ENCODE peak calls at places on chromosomes 6 and 20, in seven cellular contexts. X is RWPE2, R is sigmoid colon, F is HFF-Myc, A is neural progenitor cell, H is cardiac muscle cell, Z is thoracic aorta. V is an unnamed sample.

GRCh38 chr6:132780770-132781371 is 17.6 kb downstream of the SLC18B1 start:
- DNase-seq in X (no peak), R (no peak), F (no peak), A (peak), H (peak), Z (no peak), V (no peak)

GRCh38 chr6:143325379-143326140 is 124.9 kb downstream of the ADAT2 start:
- DNase-seq in X (no peak), R (no peak), F (no peak), A (no peak), H (peak), Z (no peak), V (no peak)

GRCh38 chr20:11540558-11540957 is 377.1 kb upstream of the BTBD3 start:
- DNase-seq in X (no peak), R (no peak), F (no peak), A (no peak), H (no peak), Z (no peak), V (no peak)

GRCh38 chr20:9363673-9364072 is 150.7 kb upstream of the LAMP5 start:
- DNase-seq in X (no peak), R (no peak), F (no peak), A (no peak), H (no peak), Z (no peak), V (no peak)

GRCh38 chr6:11142296-11143027 is 30.9 kb upstream of the ERVFRD-1 start:
- DNase-seq in X (no peak), R (no peak), F (no peak), A (no peak), H (no peak), Z (no peak), V (no peak)

GRCh38 chr6:158621694-158622544 is 22.6 kb downstream of the DYNLT1 start:
- DNase-seq in X (peak), R (peak), F (no peak), A (no peak), H (no peak), Z (no peak), V (no peak)

GRCh38 chr6:113464959-113465358 is 392.2 kb upstream of the MARCKS start:
- DNase-seq in X (no peak), R (no peak), F (peak), A (no peak), H (peak), Z (peak), V (no peak)

GRCh38 chr6:122578961-122579360 is 31.2 kb upstream of the PKIB start:
- DNase-seq in X (no peak), R (no peak), F (no peak), A (no peak), H (no peak), Z (no peak), V (no peak)

GRCh38 chr20:40943591-40943990 is 85.0 kb upstream of the TOP1 start:
- DNase-seq in X (no peak), R (peak), F (no peak), A (no peak), H (no peak), Z (no peak), V (no peak)

GRCh38 chr6:63504777-63505384 is 67.4 kb upstream of the LOC128125822 start:
- DNase-seq in X (no peak), R (no peak), F (no peak), A (no peak), H (no peak), Z (no peak), V (no peak)

GRCh38 chr6:124487778-124488431 is 474.3 kb upstream of the RNF217 start:
- DNase-seq in X (no peak), R (no peak), F (peak), A (no peak), H (peak), Z (no peak), V (no peak)

GRCh38 chr6:32449088-32449736 is 9.5 kb downstream of the HLA-DRA start:
- DNase-seq in X (no peak), R (no peak), F (no peak), A (no peak), H (no peak), Z (no peak), V (no peak)

GRCh38 chr6:152669894-152670293 is 27.8 kb upstream of the MYCT1 start:
- DNase-seq in X (no peak), R (no peak), F (peak), A (peak), H (peak), Z (no peak), V (no peak)

GRCh38 chr6:44481056-44481455 is 93.5 kb downstream of the CDC5L start:
- DNase-seq in X (no peak), R (no peak), F (no peak), A (no peak), H (no peak), Z (no peak), V (no peak)

GRCh38 chr6:25960689-25961088 is 1.9 kb upstream of the TRIM38 start:
- DNase-seq in X (no peak), R (no peak), F (no peak), A (no peak), H (no peak), Z (no peak), V (no peak)

GRCh38 chr6:8905647-8906231 is 470.4 kb upstream of the SLC35B3 start:
- DNase-seq in X (no peak), R (no peak), F (no peak), A (no peak), H (no peak), Z (no peak), V (no peak)

GRCh38 chr20:49636447-49636846 is 68.5 kb upstream of the PTGIS start:
- DNase-seq in X (no peak), R (peak), F (no peak), A (no peak), H (no peak), Z (no peak), V (no peak)

GRCh38 chr6:113450061-113450465 is 407.1 kb upstream of the MARCKS start:
- DNase-seq in X (no peak), R (no peak), F (no peak), A (no peak), H (no peak), Z (no peak), V (no peak)

GRCh38 chr6:154806804-154807203 is 73.6 kb downstream of the SCAF8 start:
- DNase-seq in X (no peak), R (no peak), F (no peak), A (no peak), H (no peak), Z (no peak), V (no peak)

GRCh38 chr6:13402711-13403110 is 74.4 kb upstream of the TBC1D7 start:
- DNase-seq in X (no peak), R (no peak), F (no peak), A (no peak), H (no peak), Z (no peak), V (no peak)

GRCh38 chr6:30122515-30122914 is 9.6 kb upstream of the TRIM31 start:
- DNase-seq in X (no peak), R (no peak), F (no peak), A (no peak), H (no peak), Z (no peak), V (no peak)

GRCh38 chr20:21322083-21322710 is 19.1 kb downstream of the XRN2 start:
- DNase-seq in X (no peak), R (no peak), F (no peak), A (no peak), H (no peak), Z (no peak), V (no peak)

GRCh38 chr6:165308926-165309731 is at the start of gene C6orf118:
- DNase-seq in X (no peak), R (peak), F (no peak), A (peak), H (peak), Z (no peak), V (no peak)
- TF ChIP-seq CTCF in X (no peak), R (no peak), F (no peak), A (no peak), H (no peak), Z (no peak), V (no peak)

DNA sequence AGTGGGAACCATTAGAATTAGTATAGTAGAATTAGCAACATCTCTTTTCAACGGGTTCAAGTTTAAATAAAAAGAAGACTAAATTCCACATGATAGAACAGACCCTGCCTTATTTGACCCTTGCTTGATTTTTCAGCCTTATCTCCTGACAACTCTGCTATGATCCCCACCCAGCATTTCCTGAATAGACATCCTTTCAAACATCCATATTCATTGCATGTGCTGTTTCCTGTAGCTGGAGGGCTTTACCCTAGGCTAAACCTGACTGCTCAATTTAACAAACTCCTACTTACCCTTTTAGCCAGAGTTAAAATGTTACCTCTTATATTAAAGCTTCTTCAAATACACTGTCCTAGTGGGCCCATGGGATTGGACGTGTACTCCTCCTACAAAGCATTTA is 594.8 kb upstream of the ARID1B start:
- DNase-seq in X (no peak), R (no peak), F (no peak), A (no peak), H (no peak), Z (no peak), V (no peak)
- H3K4me3 ChIP-seq in X (no peak), R (no peak), F (no peak), A (no peak), H (no peak), Z (no peak), V (no peak)

GRCh38 chr20:34536798-34537394 is 20.7 kb downstream of the DYNLRB1 start:
- DNase-seq in X (peak), R (peak), F (no peak), A (peak), H (peak), Z (no peak), V (no peak)
- TF ChIP-seq CTCF in X (no peak), R (peak), F (peak), A (peak), H (peak), Z (no peak), V (peak)

GRCh38 chr6:42257063-42257462 is 39.4 kb upstream of the MRPS10 start:
- DNase-seq in X (no peak), R (no peak), F (no peak), A (no peak), H (peak), Z (no peak), V (no peak)
- H3K4me3 ChIP-seq in X (no peak), R (no peak), F (no peak), A (no peak), H (no peak), Z (no peak), V (no peak)

GRCh38 chr6:73580247-73581149 is 59.7 kb upstream of the EEF1A1 start:
- DNase-seq in X (peak), R (peak), F (peak), A (peak), H (peak), Z (peak), V (peak)
- TF ChIP-seq CTCF in X (peak), R (peak), F (peak), A (peak), H (peak), Z (peak), V (peak)

GRCh38 chr6:147802400-147802799 is 293.9 kb downstream of the SAMD5 start:
- DNase-seq in X (no peak), R (no peak), F (no peak), A (no peak), H (no peak), Z (no peak), V (peak)

GRCh38 chr6:147808631-147809030 is 300.1 kb downstream of the SAMD5 start:
- DNase-seq in X (no peak), R (no peak), F (no peak), A (no peak), H (no peak), Z (no peak), V (no peak)

GRCh38 chr6:147805155-147805554 is 296.7 kb downstream of the SAMD5 start:
- DNase-seq in X (no peak), R (no peak), F (no peak), A (no peak), H (no peak), Z (no peak), V (no peak)

GRCh38 chr6:147806697-147807096 is 298.2 kb downstream of the SAMD5 start:
- DNase-seq in X (no peak), R (no peak), F (no peak), A (no peak), H (no peak), Z (no peak), V (no peak)
- H3K4me3 ChIP-seq in X (no peak), R (no peak), F (no peak), A (no peak), H (no peak), Z (no peak), V (no peak)

GRCh38 chr6:5994234-5994998 is 12.3 kb downstream of the NRN1 start:
- DNase-seq in X (no peak), R (no peak), F (no peak), A (peak), H (no peak), Z (no peak), V (no peak)

GRCh38 chr6:5995705-5996686 is 10.7 kb downstream of the NRN1 start:
- DNase-seq in X (no peak), R (peak), F (no peak), A (peak), H (no peak), Z (no peak), V (no peak)

GRCh38 chr6:5994999-5995698 is 11.6 kb downstream of the NRN1 start:
- DNase-seq in X (no peak), R (no peak), F (no peak), A (no peak), H (no peak), Z (no peak), V (no peak)

GRCh38 chr6:5990776-5991175 is 15.9 kb downstream of the NRN1 start:
- DNase-seq in X (no peak), R (no peak), F (no peak), A (no peak), H (no peak), Z (no peak), V (no peak)

GRCh38 chr6:5992551-5993225 is 14.0 kb downstream of the NRN1 start:
- DNase-seq in X (no peak), R (no peak), F (no peak), A (peak), H (no peak), Z (no peak), V (no peak)
- TF ChIP-seq CTCF in X (no peak), R (no peak), F (no peak), A (peak), H (no peak), Z (no peak), V (no peak)

GRCh38 chr6:85047818-85048217 is 283.4 kb upstream of the TBX18 start:
- DNase-seq in X (no peak), R (no peak), F (no peak), A (no peak), H (peak), Z (no peak), V (no peak)
- H3K4me3 ChIP-seq in X (no peak), R (no peak), F (no peak), A (no peak), H (no peak), Z (no peak), V (no peak)

GRCh38 chr6:288861-289260 is 3.4 kb upstream of the DUSP22 start:
- DNase-seq in X (no peak), R (no peak), F (no peak), A (no peak), H (no peak), Z (no peak), V (no peak)

GRCh38 chr6:286681-287499 is 5.4 kb upstream of the DUSP22 start:
- DNase-seq in X (no peak), R (no peak), F (no peak), A (no peak), H (no peak), Z (no peak), V (no peak)

GRCh38 chr6:285030-285771 is 7.1 kb upstream of the DUSP22 start:
- DNase-seq in X (no peak), R (no peak), F (no peak), A (no peak), H (no peak), Z (no peak), V (no peak)

GRCh38 chr6:290111-290932 is 2.0 kb upstream of the DUSP22 start:
- DNase-seq in X (no peak), R (no peak), F (no peak), A (no peak), H (no peak), Z (no peak), V (no peak)

GRCh38 chr6:287500-287883 is 4.8 kb upstream of the DUSP22 start:
- DNase-seq in X (no peak), R (no peak), F (no peak), A (no peak), H (no peak), Z (no peak), V (no peak)
- TF ChIP-seq CTCF in X (no peak), R (no peak), F (no peak), A (no peak), H (no peak), Z (no peak), V (no peak)

GRCh38 chr6:90273863-90274262 is 22.8 kb downstream of the BACH2 start:
- DNase-seq in X (no peak), R (no peak), F (no peak), A (no peak), H (no peak), Z (no peak), V (no peak)
- H3K4me3 ChIP-seq in X (no peak), R (no peak), F (no peak), A (no peak), H (no peak), Z (no peak), V (no peak)

V was measured in AG04450.